ENCODE peak calls at places on chromosomes 3 and 15, in four cellular contexts. O, T, U and B are unnamed samples.

GRCh38 chr3:118781879-118782278 is 252.8 kb downstream of the IGSF11 start:
- DNase-seq in O (no peak), U (no peak), T (no peak), B (no peak)

GRCh38 chr15:43517354-43518072 is at the start of gene MAP1A:
- DNase-seq in U (no peak), T (peak), O (no peak), B (peak)

GRCh38 chr15:78382114-78382886 is 42.1 kb downstream of the CRABP1 start:
- DNase-seq in T (no peak), U (no peak), O (no peak), B (no peak)

GRCh38 chr3:54047568-54047967 is 74.8 kb upstream of the CACNA2D3 start:
- DNase-seq in T (no peak), O (no peak), U (no peak), B (no peak)

GRCh38 chr15:52068004-52068403 is 44.6 kb downstream of the BCL2L10 start:
- DNase-seq in O (no peak), T (no peak), U (no peak), B (no peak)

GRCh38 chr3:119630562-119631329 is 29.6 kb downstream of the POPDC2 start:
- DNase-seq in O (no peak), T (no peak), U (no peak), B (no peak)

GRCh38 chr3:30667250-30667585 is 60.8 kb downstream of the TGFBR2 start:
- DNase-seq in U (no peak), O (no peak), T (no peak), B (no peak)

GRCh38 chr3:162262145-162262544 is 765.5 kb downstream of the OTOL1 start:
- DNase-seq in T (no peak), O (no peak), U (no peak), B (no peak)

GRCh38 chr15:94522125-94522524 is 290.8 kb downstream of the MCTP2 start:
- DNase-seq in U (no peak), O (no peak), T (no peak), B (no peak)

GRCh38 chr3:146065573-146066006 is 95.4 kb downstream of the PLOD2 start:
- DNase-seq in U (no peak), T (no peak), O (no peak), B (no peak)

GRCh38 chr3:46454209-46454595 is 10.5 kb downstream of the LTF start:
- DNase-seq in U (no peak), O (no peak), T (no peak), B (no peak)

GRCh38 chr15:42073418-42073817 is 20.9 kb downstream of the PLA2G4D start:
- DNase-seq in O (no peak), U (no peak), T (no peak), B (no peak)

GRCh38 chr15:72196409-72197044 is 1.1 kb downstream of the GRAMD2A start:
- DNase-seq in O (peak), U (no peak), T (no peak), B (no peak)

GRCh38 chr3:11653298-11654055 is 9.8 kb upstream of the VGLL4 start:
- DNase-seq in U (no peak), O (no peak), T (no peak), B (no peak)

GRCh38 chr15:101502572-101503295 is 13.2 kb upstream of the PCSK6 start:
- DNase-seq in O (no peak), T (no peak), U (no peak), B (no peak)

GRCh38 chr15:32746116-32746857 is 28.5 kb downstream of the GREM1 start:
- DNase-seq in T (no peak), U (no peak), O (no peak), B (no peak)

GRCh38 chr15:40941528-40942336 is 11.5 kb upstream of the CHAC1 start:
- DNase-seq in U (no peak), T (peak), O (peak), B (peak)

GRCh38 chr3:171806200-171807128 is 3.8 kb downstream of the PLD1 start:
- DNase-seq in T (peak), U (no peak), O (peak), B (no peak)

GRCh38 chr3:85074003-85074402 is 115.2 kb downstream of the CADM2 start:
- DNase-seq in O (no peak), U (no peak), T (no peak), B (no peak)
- TF ChIP-seq RCOR1 in O (no peak), U (no peak), T (no peak), B (no peak)

DNA sequence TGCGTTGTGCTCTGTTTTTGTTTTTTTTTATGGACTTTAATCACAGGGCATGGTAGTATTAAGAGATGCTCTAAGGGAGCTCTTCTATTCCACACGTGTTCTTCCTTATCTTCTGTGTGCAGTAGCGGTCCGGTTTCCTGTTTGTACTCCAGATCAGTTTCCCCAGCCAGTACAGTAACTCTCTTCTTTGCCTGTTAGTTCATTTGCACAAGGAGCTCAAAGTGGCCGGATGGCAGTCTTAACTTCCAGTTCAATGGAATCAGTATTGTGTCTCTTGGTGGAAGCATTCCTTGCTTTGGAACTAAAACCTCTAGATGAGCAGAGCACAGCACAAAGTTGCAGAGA is 122.0 kb downstream of the KLF13 start:
- DNase-seq in T (peak), O (no peak), U (no peak), B (no peak)
- TF ChIP-seq EP300 in T (no peak), O (no peak), U (no peak), B (no peak)

DNA sequence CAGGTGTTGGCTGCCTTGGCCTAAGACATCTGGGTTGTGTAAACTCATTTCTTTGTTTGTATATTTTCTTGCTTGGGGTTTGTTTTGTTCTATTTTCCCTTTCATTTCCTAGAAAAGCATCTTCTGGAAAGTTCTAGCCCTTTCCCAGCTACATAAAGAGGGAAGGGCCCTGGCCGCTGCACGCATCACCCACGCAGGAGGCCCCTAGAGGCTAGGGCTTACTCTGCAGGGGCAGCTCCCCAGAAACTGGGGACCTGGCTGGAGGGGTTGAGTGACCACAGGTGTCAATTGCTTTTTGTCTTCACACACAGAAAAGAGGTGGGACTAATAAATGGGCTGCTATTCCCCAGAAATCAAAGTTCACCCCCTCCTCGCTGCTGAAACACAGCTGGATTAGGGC is 52.6 kb downstream of the PDIA5 start:
- DNase-seq in U (no peak), O (no peak), T (no peak), B (no peak)
- H3K4me3 ChIP-seq in U (no peak), O (no peak), T (no peak), B (no peak)

GRCh38 chr3:141353652-141354495 is 14.4 kb upstream of the ZBTB38 start:
- DNase-seq in T (peak), U (no peak), O (no peak), B (no peak)
- TF ChIP-seq RCOR1 in T (no peak), U (no peak), O (no peak), B (no peak)

GRCh38 chr3:184249412-184250166 is at the start of gene EEF1AKMT4:
- DNase-seq in O (peak), U (peak), T (peak), B (peak)
- TF ChIP-seq EP300 in O (no peak), U (no peak), T (peak), B (no peak)

DNA sequence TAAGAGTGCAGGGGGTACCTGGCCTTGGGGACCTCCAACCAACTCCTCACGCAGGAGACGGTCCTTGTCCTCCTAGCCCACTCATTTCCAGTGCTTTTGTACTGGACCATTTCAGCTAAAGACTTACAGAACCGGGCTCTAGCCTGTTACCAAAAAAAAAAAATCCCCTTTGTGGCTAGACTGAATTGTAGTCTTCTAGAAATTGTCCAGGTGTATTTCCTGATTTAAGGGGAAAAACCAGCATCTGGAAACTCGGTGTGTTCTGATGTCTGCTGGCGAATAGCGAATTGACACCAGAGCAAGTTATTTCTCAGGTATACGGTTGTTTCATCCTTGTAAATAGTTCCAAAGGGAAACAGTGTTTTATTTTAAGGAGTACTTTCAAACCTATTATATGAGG is 21.1 kb upstream of the MINDY4B start:
- DNase-seq in O (no peak), U (no peak), T (no peak), B (no peak)
- H3K4me3 ChIP-seq in O (no peak), U (no peak), T (no peak), B (no peak)

GRCh38 chr3:110710605-110711004 is 361.0 kb upstream of the NECTIN3 start:
- DNase-seq in O (no peak), U (no peak), T (no peak), B (no peak)

GRCh38 chr3:110710156-110710555 is 361.5 kb upstream of the NECTIN3 start:
- DNase-seq in T (no peak), O (no peak), U (no peak), B (no peak)

GRCh38 chr3:110708166-110708565 is 363.4 kb upstream of the NECTIN3 start:
- DNase-seq in T (no peak), U (no peak), O (no peak), B (no peak)

GRCh38 chr3:110711130-110711832 is 360.3 kb upstream of the NECTIN3 start:
- DNase-seq in T (no peak), O (no peak), U (no peak), B (no peak)

DNA sequence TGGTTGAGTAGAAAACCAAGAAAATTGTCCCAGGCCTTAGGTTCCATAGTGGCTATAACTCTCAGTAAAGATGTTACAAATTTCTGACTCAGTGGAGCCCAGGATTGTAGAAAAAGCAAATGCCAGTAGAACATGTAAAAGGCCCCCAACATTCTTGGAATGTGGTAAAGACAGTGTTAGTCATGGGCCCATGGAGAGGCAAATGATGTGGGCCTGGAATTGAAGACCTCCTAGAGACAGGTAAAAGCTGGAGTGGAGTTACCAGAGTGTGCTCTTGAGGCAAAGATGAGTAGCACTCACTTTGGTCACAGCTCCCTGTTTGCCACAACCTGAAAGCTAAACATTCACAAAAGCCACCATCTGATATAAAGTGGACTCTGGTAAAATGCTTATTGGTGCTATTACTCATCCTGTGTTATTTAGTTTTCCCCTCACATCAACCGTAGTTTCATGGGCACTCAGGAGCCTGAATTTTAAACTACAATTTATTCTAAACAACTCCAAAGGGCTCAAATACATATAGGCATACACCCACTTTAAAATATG is 359.7 kb upstream of the NECTIN3 start:
- DNase-seq in T (no peak), O (no peak), U (no peak), B (no peak)
- TF ChIP-seq RCOR1 in T (no peak), O (no peak), U (no peak), B (no peak)